ENCODE peak calls at places on chromosome 18, in four cellular contexts. J is GM10248; C is AG10803; O is CD8-positive, alpha-beta T cell. F is an unnamed sample.
A peak's percentile ranks its signal among the peaks of the same experiment; 100 is the strongest.

GRCh38 chr18:13179566-13180113 is 38.9 kb upstream of the LDLRAD4 start:
- DNase-seq in J (no peak), C (no peak), O (no peak), F (no peak)

GRCh38 chr18:21682276-21683051 is 22.1 kb downstream of the ABHD3 start:
- DNase-seq in J (peak; percentile 53), C (peak; percentile 80), O (no peak), F (peak; percentile 45)

GRCh38 chr18:40673150-40673549 is 1281.9 kb upstream of the PIK3C3 start:
- DNase-seq in J (no peak), C (no peak), O (no peak), F (no peak)

GRCh38 chr18:79460445-79461300 is 64.9 kb downstream of the NFATC1 start:
- DNase-seq in J (peak; percentile 86), C (peak; percentile 11), O (no peak), F (no peak)

GRCh38 chr18:74268933-74269620 is 22.7 kb downstream of the CYB5A start:
- DNase-seq in J (no peak), C (no peak), O (no peak), F (no peak)

GRCh38 chr18:74274690-74275089 is 17.1 kb downstream of the CYB5A start:
- DNase-seq in J (no peak), C (no peak), O (no peak), F (no peak)

GRCh38 chr18:58097127-58097906 is 53.3 kb downstream of the NEDD4L start:
- DNase-seq in J (no peak), C (no peak), O (no peak), F (no peak)

GRCh38 chr18:68874361-68874760 is 76.5 kb downstream of the CCDC102B start:
- DNase-seq in J (no peak), C (peak; percentile 1), O (no peak), F (no peak)

GRCh38 chr18:32875625-32876024 is 102.8 kb upstream of the KLHL14 start:
- DNase-seq in J (no peak), C (no peak), O (no peak), F (no peak)

GRCh38 chr18:59516356-59517155 is 157.5 kb upstream of the LMAN1 start:
- DNase-seq in J (no peak), C (peak; percentile 70), O (no peak), F (peak; percentile 74)

GRCh38 chr18:72201032-72201431 is 343.1 kb downstream of the CBLN2 start:
- DNase-seq in J (no peak), C (no peak), O (no peak), F (no peak)

GRCh38 chr18:24397131-24397693 is 412 bp downstream of the OSBPL1A start:
- DNase-seq in J (no peak), C (peak; percentile 65), O (peak; percentile 7), F (peak; percentile 49)

GRCh38 chr18:63158676-63159291 is 160.8 kb downstream of the BCL2 start:
- DNase-seq in J (no peak), C (no peak), O (no peak), F (no peak)

GRCh38 chr18:27544211-27544610 is 359.1 kb upstream of the CHST9 start:
- DNase-seq in J (no peak), C (no peak), O (no peak), F (no peak)

GRCh38 chr18:58661423-58661822 is 9.8 kb upstream of the MALT1 start:
- DNase-seq in J (no peak), C (peak; percentile 30), O (no peak), F (no peak)

GRCh38 chr18:41170346-41170745 is 784.7 kb upstream of the PIK3C3 start:
- DNase-seq in J (no peak), C (no peak), O (no peak), F (no peak)

GRCh38 chr18:25310045-25310444 is 41.9 kb downstream of the ZNF521 start:
- DNase-seq in J (no peak), C (peak; percentile 40), O (no peak), F (peak; percentile 55)

GRCh38 chr18:10072659-10073309 is 159.0 kb downstream of the VAPA start:
- DNase-seq in J (no peak), C (peak; percentile 84), O (no peak), F (peak; percentile 44)

GRCh38 chr18:35469696-35470095 is 28.1 kb downstream of the INO80C start:
- DNase-seq in J (no peak), C (no peak), O (no peak), F (no peak)

GRCh38 chr18:55018602-55019001 is 59.3 kb upstream of the CCDC68 start:
- DNase-seq in J (no peak), C (peak; percentile 64), O (no peak), F (peak; percentile 34)

GRCh38 chr18:7978834-7979233 is 411.7 kb downstream of the PTPRM start:
- DNase-seq in J (no peak), C (no peak), O (no peak), F (no peak)

GRCh38 chr18:40365526-40365925 is 1589.5 kb upstream of the PIK3C3 start:
- DNase-seq in J (no peak), C (peak; percentile 33), O (no peak), F (no peak)

GRCh38 chr18:76697441-76697901 is 124.9 kb upstream of the ZNF236 start:
- DNase-seq in J (no peak), C (peak; percentile 12), O (no peak), F (no peak)

GRCh38 chr18:52426041-52426440 is 86.0 kb downstream of the DCC start:
- DNase-seq in J (no peak), C (no peak), O (no peak), F (no peak)

GRCh38 chr18:46555724-46556123 is 101.3 kb downstream of the LOXHD1 start:
- DNase-seq in J (peak; percentile 57), C (peak; percentile 2), O (no peak), F (no peak)

GRCh38 chr18:74286106-74286856 is 5.5 kb downstream of the CYB5A start:
- DNase-seq in J (no peak), C (peak; percentile 43), O (no peak), F (peak; percentile 19)

GRCh38 chr18:1090758-1091157 is 186.1 kb downstream of the ADCYAP1 start:
- DNase-seq in J (no peak), C (no peak), O (no peak), F (no peak)

GRCh38 chr18:62420151-62420512 is 95.0 kb downstream of the TNFRSF11A start:
- DNase-seq in J (no peak), C (peak; percentile 26), O (no peak), F (no peak)

GRCh38 chr18:1539276-1539675 is 634.6 kb downstream of the ADCYAP1 start:
- DNase-seq in J (no peak), C (no peak), O (no peak), F (no peak)

GRCh38 chr18:67104700-67105284 is 411.7 kb downstream of the DSEL start:
- DNase-seq in J (peak; percentile 15), C (peak; percentile 70), O (peak; percentile 35), F (peak; percentile 34)

GRCh38 chr18:30465131-30465530 is 577.4 kb downstream of the DSC3 start:
- DNase-seq in J (no peak), C (no peak), O (no peak), F (no peak)

GRCh38 chr18:76866631-76867030 is 44.3 kb downstream of the ZNF236 start:
- DNase-seq in J (no peak), C (no peak), O (no peak), F (no peak)

GRCh38 chr18:49345931-49346696 is 114.3 kb downstream of the DYM start:
- DNase-seq in J (no peak), C (no peak), O (no peak), F (no peak)
- TF ChIP-seq CTCF in J (no peak), C (no peak), O (no peak), F (no peak)

GRCh38 chr18:75406491-75407445 is 20.7 kb downstream of the SMIM21 start:
- DNase-seq in J (no peak), C (no peak), O (no peak), F (no peak)

GRCh38 chr18:75408554-75409506 is 18.7 kb downstream of the SMIM21 start:
- DNase-seq in J (no peak), C (peak; percentile 96), O (no peak), F (peak; percentile 99)

GRCh38 chr18:75410611-75411010 is 16.9 kb downstream of the SMIM21 start:
- DNase-seq in J (no peak), C (no peak), O (no peak), F (no peak)

GRCh38 chr18:75405341-75405740 is 22.2 kb downstream of the SMIM21 start:
- DNase-seq in J (no peak), C (peak; percentile 42), O (no peak), F (peak; percentile 34)

GRCh38 chr18:75407468-75408437 is 19.8 kb downstream of the SMIM21 start:
- DNase-seq in J (no peak), C (peak; percentile 57), O (no peak), F (peak; percentile 27)
- TF ChIP-seq CTCF in J (no peak), C (no peak), O (no peak), F (no peak)

GRCh38 chr18:60541661-60542060 is 169.1 kb upstream of the MC4R start:
- DNase-seq in J (no peak), C (no peak), O (no peak), F (no peak)
- TF ChIP-seq CTCF in J (no peak), C (no peak), O (no peak), F (no peak)

GRCh38 chr18:31687016-31687415 is 2.6 kb upstream of the B4GALT6 start:
- DNase-seq in J (no peak), C (no peak), O (no peak), F (no peak)

GRCh38 chr18:31683968-31684278 is 458 bp downstream of the B4GALT6 start:
- DNase-seq in J (no peak), C (no peak), O (no peak), F (no peak)

GRCh38 chr18:31684279-31685096 is at the start of gene B4GALT6:
- DNase-seq in J (peak; percentile 73), C (peak; percentile 6), O (no peak), F (no peak)

GRCh38 chr18:31686572-31686971 is 2.2 kb upstream of the B4GALT6 start:
- DNase-seq in J (no peak), C (no peak), O (no peak), F (no peak)

GRCh38 chr18:31685097-31686082 is 1.0 kb upstream of the B4GALT6 start:
- DNase-seq in J (peak; percentile 89), C (peak; percentile 72), O (peak; percentile 19), F (no peak)
- TF ChIP-seq CTCF in J (peak; percentile 55), C (no peak), O (no peak), F (no peak)